ENCODE peak calls at places on chromosome 1, in four cellular contexts. J is hypothalamus; M is RWPE1; W is stimulated activated CD8-positive, alpha-beta memory T cell treated with anti-CD3 and anti-CD28 coated beads, Interleukin-4, amount 100 ng/mL, for 24 hours. A is an unnamed sample.

GRCh38 chr1:3671371-3672180 is 19.3 kb downstream of the TP73 start:
- DNase-seq in M (no peak), W (no peak), J (no peak), A (no peak)

GRCh38 chr1:93438716-93439115 is 9.2 kb upstream of the FNBP1L start:
- DNase-seq in W (no peak), J (no peak), M (no peak), A (no peak)

GRCh38 chr1:107057197-107058133 is 991 bp downstream of the PRMT6 start:
- DNase-seq in W (peak), M (peak), J (peak), A (peak)

GRCh38 chr1:34549199-34549598 is 205.6 kb upstream of the GJB5 start:
- DNase-seq in M (no peak), W (no peak), J (no peak), A (no peak)

GRCh38 chr1:77513839-77514763 is 168.4 kb downstream of the ZZZ3 start:
- DNase-seq in M (no peak), W (no peak), J (peak), A (peak)

GRCh38 chr1:154913242-154913641 is 23.3 kb downstream of the PMVK start:
- DNase-seq in W (no peak), J (no peak), M (no peak), A (no peak)

GRCh38 chr1:201376107-201376463 is 1.4 kb downstream of the TNNT2 start:
- DNase-seq in M (no peak), W (no peak), J (no peak), A (no peak)

GRCh38 chr1:4225091-4225490 is 325.0 kb upstream of the C1orf174 start:
- DNase-seq in J (no peak), M (no peak), W (no peak), A (no peak)

GRCh38 chr1:201461783-201462441 is 7.1 kb downstream of the PHLDA3 start:
- DNase-seq in J (peak), W (no peak), M (peak), A (peak)